ENCODE peak calls at places on chromosome 4, in seven cellular contexts. K is thoracic aorta, W is Calu3, H is BJ, I is lung, N is HCT116, Q is stomach. S is an unnamed sample.

GRCh38 chr4:40592034-40592433 is 37.6 kb downstream of the RBM47 start:
- DNase-seq in K (no peak), W (no peak), H (no peak), I (no peak), N (no peak), Q (no peak), S (no peak)

GRCh38 chr4:1458581-1458980 is 52.3 kb upstream of the NKX1-1 start:
- DNase-seq in K (no peak), W (no peak), H (no peak), I (no peak), N (no peak), Q (no peak), S (no peak)

GRCh38 chr4:150033109-150033508 is 45.1 kb upstream of the DCLK2 start:
- DNase-seq in K (no peak), W (no peak), H (no peak), I (no peak), N (no peak), Q (no peak), S (no peak)

GRCh38 chr4:18689308-18689915 is 667.9 kb upstream of the LCORL start:
- DNase-seq in K (no peak), W (peak; percentile 61), H (peak; percentile 12), I (peak; percentile 54), N (peak; percentile 44), Q (peak; percentile 55), S (no peak)

GRCh38 chr4:20700007-20700761 is at the start of gene PACRGL:
- DNase-seq in K (peak; percentile 86), W (peak; percentile 86), H (peak; percentile 61), I (peak; percentile 95), N (peak; percentile 88), Q (peak; percentile 93), S (peak; percentile 98)

GRCh38 chr4:80263541-80264351 is 2.7 kb upstream of the FGF5 start:
- DNase-seq in K (no peak), W (no peak), H (no peak), I (no peak), N (no peak), Q (no peak), S (no peak)

GRCh38 chr4:56655209-56655626 is 25.9 kb downstream of the HOPX start:
- DNase-seq in K (no peak), W (peak; percentile 20), H (no peak), I (no peak), N (no peak), Q (no peak), S (peak; percentile 81)

GRCh38 chr4:78612398-78613005 is 60.9 kb downstream of the ANXA3 start:
- DNase-seq in K (no peak), W (peak; percentile 17), H (no peak), I (no peak), N (no peak), Q (no peak), S (no peak)

GRCh38 chr4:10346023-10346422 is 111.2 kb downstream of the ZNF518B start:
- DNase-seq in K (no peak), W (no peak), H (peak; percentile 4), I (no peak), N (no peak), Q (no peak), S (no peak)

DNA sequence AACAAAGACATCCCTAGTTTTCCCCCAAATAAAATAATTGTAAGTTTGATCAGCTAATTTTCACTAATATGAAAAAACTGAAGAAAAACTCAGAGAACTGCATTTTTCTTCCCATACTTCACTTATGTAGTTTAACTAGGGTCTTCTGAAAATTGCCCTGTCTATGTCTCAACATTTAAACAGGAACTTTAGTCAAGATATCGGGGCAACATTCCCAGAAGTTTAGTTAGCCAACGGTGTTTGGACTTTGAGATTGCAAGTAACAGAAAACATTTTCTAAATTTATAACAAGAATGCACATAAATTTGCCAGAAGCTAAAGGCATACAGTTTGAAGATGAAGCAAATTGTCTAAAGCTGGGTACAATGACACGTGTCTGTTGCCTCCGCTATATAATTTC is 201.1 kb downstream of the ARAP2 start:
- DNase-seq in K (no peak), W (no peak), H (no peak), I (no peak), N (no peak), Q (no peak), S (no peak)
- TF ChIP-seq CTCF in K (no peak), W (no peak), H (no peak), I (no peak), N (no peak), Q (no peak), S (no peak)

GRCh38 chr4:44914223-44914622 is 187.9 kb upstream of the GNPDA2 start:
- DNase-seq in K (no peak), W (no peak), H (no peak), I (no peak), N (no peak), Q (no peak), S (no peak)
- TF ChIP-seq CTCF in K (no peak), W (no peak), H (no peak), I (no peak), N (no peak), Q (no peak), S (no peak)

GRCh38 chr4:173259310-173259709 is 74.8 kb downstream of the HMGB2 start:
- DNase-seq in K (no peak), W (no peak), H (no peak), I (no peak), N (no peak), Q (no peak), S (no peak)
- TF ChIP-seq CTCF in K (no peak), W (no peak), H (no peak), I (no peak), N (peak; percentile 34), Q (no peak), S (no peak)

DNA sequence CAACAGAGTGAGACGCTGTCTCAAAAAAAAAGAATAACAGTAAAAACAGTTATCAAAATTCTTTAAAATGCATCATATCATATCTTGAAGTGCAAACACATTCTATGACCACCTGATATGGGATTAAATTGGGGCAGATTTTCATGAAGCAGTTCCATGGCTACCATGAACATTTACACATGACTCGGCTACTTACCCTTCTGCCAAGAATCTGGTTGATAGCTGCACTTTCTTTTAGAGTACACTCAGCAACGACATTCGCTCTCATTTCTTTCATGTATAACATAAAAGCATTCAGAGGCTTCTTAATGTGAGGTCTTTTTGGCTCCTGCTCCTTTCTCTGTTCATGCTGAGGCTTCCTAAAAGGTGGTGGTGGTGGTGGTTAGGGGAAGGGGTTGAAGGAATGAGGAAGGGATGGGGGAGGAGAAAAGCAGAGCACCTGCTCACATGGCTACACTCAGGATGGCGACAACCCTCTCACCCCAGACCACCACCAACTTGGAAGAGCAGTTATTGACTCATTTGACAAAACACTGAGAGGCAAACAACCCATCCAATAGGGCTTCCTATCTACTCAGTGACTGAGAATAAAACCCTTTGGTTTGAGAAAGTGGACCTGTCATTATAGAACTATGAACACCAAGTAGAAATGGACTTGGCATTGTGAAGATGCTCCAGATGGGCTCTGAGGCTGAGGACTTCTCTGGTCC is 88.5 kb downstream of the HADH start:
- DNase-seq in K (no peak), W (no peak), H (no peak), I (no peak), N (no peak), Q (no peak), S (no peak)
- TF ChIP-seq CTCF in K (no peak), W (no peak), H (no peak), I (no peak), N (no peak), Q (no peak), S (no peak)

GRCh38 chr4:156154978-156155377 is 201.3 kb upstream of the CTSO start:
- DNase-seq in K (no peak), W (no peak), H (no peak), I (no peak), N (no peak), Q (no peak), S (no peak)
- TF ChIP-seq CTCF in K (no peak), W (no peak), H (peak; percentile 27), I (no peak), N (peak; percentile 36), Q (no peak), S (no peak)

DNA sequence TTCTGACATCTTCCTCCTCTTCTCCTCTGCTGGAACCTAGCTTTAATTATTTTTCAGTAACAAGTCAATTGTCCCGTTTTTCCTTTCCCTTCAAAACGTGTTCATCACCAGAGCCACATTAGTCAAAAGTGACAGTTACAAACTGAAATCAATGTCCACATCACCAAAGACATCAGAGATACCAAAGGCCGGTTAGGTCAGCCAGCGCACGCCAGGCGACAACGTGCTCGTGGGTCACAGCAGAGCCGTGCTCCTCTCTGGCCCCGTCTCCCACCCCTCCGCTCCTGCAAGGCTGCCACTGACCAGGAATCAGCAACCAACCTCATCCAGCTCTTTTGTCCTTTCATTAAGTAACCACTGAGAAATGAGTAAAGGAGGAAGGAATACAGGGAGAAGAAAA is 74.2 kb downstream of the DCTD start:
- DNase-seq in K (no peak), W (no peak), H (no peak), I (no peak), N (no peak), Q (no peak), S (no peak)
- TF ChIP-seq CTCF in K (no peak), W (no peak), H (no peak), I (no peak), N (no peak), Q (no peak), S (no peak)